ENCODE peak calls at places on chromosomes 1 and 21, in six cellular contexts. One of them, this sample, is unnamed.

GRCh38 chr1:186404454-186405051 is 28.9 kb downstream of the ODR4 start:
- DNase-seq in activated naive CD8-positive, alpha-beta T cell treated with anti-CD3 and anti-CD28 coated beads, Interleukin-2, amount 50 U/mL, for 24 hours: no peak
- DNase-seq in midbrain: peak; percentile 32
- DNase-seq in left colon: no peak
- DNase-seq in activated T-helper 9 cell treated with anti-CD3 and anti-CD28 coated beads, Interleukin-2, amount 50 U/mL, for 16 hours: no peak
- DNase-seq in epithelial cell of prostate: no peak
- DNase-seq in this sample: peak; percentile 32

GRCh38 chr1:34406377-34406776 is 229.7 kb downstream of the C1orf94 start:
- DNase-seq in midbrain: no peak
- DNase-seq in activated T-helper 9 cell treated with anti-CD3 and anti-CD28 coated beads, Interleukin-2, amount 50 U/mL, for 16 hours: no peak
- DNase-seq in activated naive CD8-positive, alpha-beta T cell treated with anti-CD3 and anti-CD28 coated beads, Interleukin-2, amount 50 U/mL, for 24 hours: no peak
- DNase-seq in left colon: no peak
- DNase-seq in epithelial cell of prostate: no peak
- DNase-seq in this sample: no peak

GRCh38 chr1:246293366-246294121 is 213.5 kb downstream of the SMYD3 start:
- DNase-seq in midbrain: no peak
- DNase-seq in activated naive CD8-positive, alpha-beta T cell treated with anti-CD3 and anti-CD28 coated beads, Interleukin-2, amount 50 U/mL, for 24 hours: no peak
- DNase-seq in epithelial cell of prostate: no peak
- DNase-seq in left colon: no peak
- DNase-seq in activated T-helper 9 cell treated with anti-CD3 and anti-CD28 coated beads, Interleukin-2, amount 50 U/mL, for 16 hours: no peak
- DNase-seq in this sample: no peak

GRCh38 chr21:46155514-46156377 is at the start of gene FTCD:
- DNase-seq in activated naive CD8-positive, alpha-beta T cell treated with anti-CD3 and anti-CD28 coated beads, Interleukin-2, amount 50 U/mL, for 24 hours: no peak
- DNase-seq in left colon: no peak
- DNase-seq in midbrain: no peak
- DNase-seq in activated T-helper 9 cell treated with anti-CD3 and anti-CD28 coated beads, Interleukin-2, amount 50 U/mL, for 16 hours: no peak
- DNase-seq in epithelial cell of prostate: no peak
- DNase-seq in this sample: no peak

GRCh38 chr1:207097871-207098324 is 6.1 kb upstream of the C4BPA start:
- DNase-seq in activated T-helper 9 cell treated with anti-CD3 and anti-CD28 coated beads, Interleukin-2, amount 50 U/mL, for 16 hours: no peak
- DNase-seq in left colon: no peak
- DNase-seq in epithelial cell of prostate: no peak
- DNase-seq in activated naive CD8-positive, alpha-beta T cell treated with anti-CD3 and anti-CD28 coated beads, Interleukin-2, amount 50 U/mL, for 24 hours: no peak
- DNase-seq in midbrain: no peak
- DNase-seq in this sample: no peak

GRCh38 chr1:53687886-53688285 is 51.1 kb downstream of the GLIS1 start:
- DNase-seq in midbrain: no peak
- DNase-seq in epithelial cell of prostate: no peak
- DNase-seq in activated naive CD8-positive, alpha-beta T cell treated with anti-CD3 and anti-CD28 coated beads, Interleukin-2, amount 50 U/mL, for 24 hours: no peak
- DNase-seq in activated T-helper 9 cell treated with anti-CD3 and anti-CD28 coated beads, Interleukin-2, amount 50 U/mL, for 16 hours: no peak
- DNase-seq in left colon: no peak
- DNase-seq in this sample: no peak

GRCh38 chr1:52727956-52728656 is 1.9 kb downstream of the ZYG11B start:
- DNase-seq in activated T-helper 9 cell treated with anti-CD3 and anti-CD28 coated beads, Interleukin-2, amount 50 U/mL, for 16 hours: no peak
- DNase-seq in midbrain: no peak
- DNase-seq in epithelial cell of prostate: no peak
- DNase-seq in left colon: no peak
- DNase-seq in activated naive CD8-positive, alpha-beta T cell treated with anti-CD3 and anti-CD28 coated beads, Interleukin-2, amount 50 U/mL, for 24 hours: no peak
- DNase-seq in this sample: no peak

GRCh38 chr1:145846191-145846590 is 761 bp downstream of the NUDT17 start:
- DNase-seq in left colon: no peak
- DNase-seq in midbrain: peak; percentile 1
- DNase-seq in epithelial cell of prostate: no peak
- DNase-seq in activated T-helper 9 cell treated with anti-CD3 and anti-CD28 coated beads, Interleukin-2, amount 50 U/mL, for 16 hours: no peak
- DNase-seq in activated naive CD8-positive, alpha-beta T cell treated with anti-CD3 and anti-CD28 coated beads, Interleukin-2, amount 50 U/mL, for 24 hours: peak; percentile 29
- DNase-seq in this sample: no peak

GRCh38 chr1:25622526-25622925 is 5.9 kb downstream of the MAN1C1 start:
- DNase-seq in left colon: no peak
- DNase-seq in epithelial cell of prostate: no peak
- DNase-seq in activated naive CD8-positive, alpha-beta T cell treated with anti-CD3 and anti-CD28 coated beads, Interleukin-2, amount 50 U/mL, for 24 hours: no peak
- DNase-seq in activated T-helper 9 cell treated with anti-CD3 and anti-CD28 coated beads, Interleukin-2, amount 50 U/mL, for 16 hours: no peak
- DNase-seq in midbrain: no peak
- DNase-seq in this sample: no peak

This sample was measured in globus pallidus.